ENCODE peak calls at places on chromosome 16, in ten cellular contexts. W, M, N, D, P, Y, E, T, C and B are unnamed samples.

GRCh38 chr16:56625140-56625942 is at the start of gene MT1E:
- DNase-seq in W (no peak), M (peak; percentile 93), N (peak; percentile 71), D (peak; percentile 76), P (peak; percentile 84), Y (peak; percentile 86), E (peak; percentile 86), T (peak; percentile 76), C (peak; percentile 76), B (peak; percentile 84)

GRCh38 chr16:69408451-69408850 is 16.0 kb upstream of the CYB5B start:
- DNase-seq in W (no peak), M (peak; percentile 61), N (no peak), D (no peak), P (no peak), Y (peak; percentile 72), E (no peak), T (peak; percentile 86), C (no peak), B (peak; percentile 86)

GRCh38 chr16:51151435-51151950 is 423 bp upstream of the SALL1 start:
- DNase-seq in W (no peak), M (peak; percentile 39), N (peak; percentile 97), D (peak; percentile 81), P (peak; percentile 96), Y (no peak), E (peak; percentile 51), T (peak; percentile 31), C (peak; percentile 70), B (peak; percentile 31)

GRCh38 chr16:74942977-74943918 is 41.7 kb downstream of the WDR59 start:
- DNase-seq in W (no peak), M (no peak), N (no peak), D (no peak), P (no peak), Y (no peak), E (no peak), T (no peak), C (no peak), B (no peak)

GRCh38 chr16:50121721-50122445 is 31.2 kb upstream of the TENT4B start:
- DNase-seq in W (no peak), M (no peak), N (peak; percentile 26), D (no peak), P (no peak), Y (peak; percentile 15), E (no peak), T (no peak), C (no peak), B (no peak)

GRCh38 chr16:50457423-50457822 is 88.6 kb upstream of the BRD7 start:
- DNase-seq in W (no peak), M (no peak), N (no peak), D (no peak), P (no peak), Y (peak; percentile 10), E (no peak), T (no peak), C (no peak), B (no peak)

GRCh38 chr16:79006762-79007161 is 593.8 kb downstream of the MAF start:
- DNase-seq in W (no peak), M (no peak), N (no peak), D (no peak), P (no peak), Y (no peak), E (no peak), T (no peak), C (no peak), B (no peak)

GRCh38 chr16:46801428-46802049 is 29.4 kb downstream of the C16orf87 start:
- DNase-seq in W (no peak), M (no peak), N (peak; percentile 39), D (peak; percentile 44), P (peak; percentile 69), Y (no peak), E (no peak), T (no peak), C (peak; percentile 25), B (no peak)

GRCh38 chr16:69706975-69707340 is 19.4 kb downstream of the NQO1 start:
- DNase-seq in W (no peak), M (no peak), N (no peak), D (no peak), P (no peak), Y (no peak), E (no peak), T (no peak), C (no peak), B (no peak)

DNA sequence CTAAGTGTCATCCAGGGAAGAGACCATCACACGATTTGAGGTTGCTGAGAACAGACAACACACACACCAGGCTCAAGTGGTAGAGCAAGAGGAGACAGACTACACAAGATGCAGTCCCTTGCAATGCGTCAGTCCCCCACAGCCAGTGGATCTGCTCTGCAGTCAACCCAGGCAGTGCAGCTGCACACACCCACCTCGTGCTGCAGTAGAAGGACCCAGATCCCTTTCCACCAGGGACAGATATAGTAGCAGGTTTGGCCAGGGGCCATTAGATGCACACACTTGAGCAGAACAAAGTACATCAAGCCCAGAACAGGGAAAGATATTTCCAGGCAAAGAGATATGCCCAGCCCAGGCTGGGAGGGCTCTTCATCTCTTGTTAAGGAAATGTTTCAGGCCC is 112.9 kb downstream of the GRIN2A start:
- DNase-seq in W (no peak), M (no peak), N (no peak), D (no peak), P (peak; percentile 37), Y (no peak), E (no peak), T (no peak), C (no peak), B (no peak)
- H3K4me3 ChIP-seq in W (no peak overlapping the region), M (no peak overlapping the region), N (no peak overlapping the region), D (no peak overlapping the region), P (no peak overlapping the region), Y (no peak overlapping the region), E (no peak overlapping the region), T (no peak overlapping the region), C (no peak overlapping the region), B (no peak overlapping the region)

GRCh38 chr16:1165511-1165910 is 12.6 kb downstream of the CACNA1H start:
- DNase-seq in W (no peak), M (no peak), N (no peak), D (no peak), P (no peak), Y (no peak), E (no peak), T (no peak), C (no peak), B (no peak)
- H3K4me1 ChIP-seq in W (no peaks in the 10 kb centered on the region), M (peaks cover 35% of the 10 kb centered on the region), N (peaks cover 21% of the 10 kb centered on the region), D (no peaks in the 10 kb centered on the region), P (peaks cover 8% of the 10 kb centered on the region), Y (no peaks in the 10 kb centered on the region), E (peaks cover 36% of the 10 kb centered on the region), T (no peaks in the 10 kb centered on the region), C (peaks cover 14% of the 10 kb centered on the region), B (no peaks in the 10 kb centered on the region)

DNA sequence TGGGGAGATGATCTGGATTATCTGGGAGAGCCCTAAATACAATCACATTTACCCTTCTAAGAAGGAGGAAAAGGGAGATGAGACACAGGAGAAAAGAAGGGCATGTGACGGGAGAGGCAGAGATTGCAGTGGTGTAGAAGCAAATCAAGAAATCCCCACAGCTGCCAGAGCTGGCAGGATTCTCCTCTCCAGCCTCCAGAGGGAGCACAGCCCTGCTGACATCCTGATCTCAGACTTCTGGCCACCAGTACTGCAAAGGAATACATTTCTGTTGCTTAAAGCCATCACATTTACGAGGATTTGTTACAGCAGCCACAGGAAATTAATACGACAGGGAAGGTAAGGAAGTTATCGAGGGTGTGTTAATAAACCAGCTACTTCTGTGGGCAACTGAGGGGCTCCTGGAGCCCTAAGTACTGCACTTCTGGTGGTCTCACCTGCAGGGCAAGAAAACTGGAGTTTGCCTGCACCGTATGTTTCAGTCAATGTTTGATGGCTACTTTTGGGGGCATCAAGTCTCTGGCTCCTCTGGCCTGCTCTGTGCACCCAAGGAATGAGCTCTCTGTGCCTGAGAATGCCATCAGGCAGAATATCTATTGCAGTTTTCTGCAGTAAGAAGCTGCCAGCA is 22.9 kb upstream of the CDH13 start:
- DNase-seq in W (peak; percentile 5), M (peak; percentile 35), N (peak; percentile 72), D (no peak), P (peak; percentile 63), Y (no peak), E (peak; percentile 14), T (peak; percentile 29), C (peak; percentile 73), B (no peak)
- TF ChIP-seq CTCF in W (peak; percentile 47), M (peak; percentile 52), N (peak; percentile 60), D (peak; percentile 73), P (peak; percentile 85), Y (no peak), E (peak; percentile 15), T (peak; percentile 54), C (peak; percentile 81), B (peak; percentile 32)

DNA sequence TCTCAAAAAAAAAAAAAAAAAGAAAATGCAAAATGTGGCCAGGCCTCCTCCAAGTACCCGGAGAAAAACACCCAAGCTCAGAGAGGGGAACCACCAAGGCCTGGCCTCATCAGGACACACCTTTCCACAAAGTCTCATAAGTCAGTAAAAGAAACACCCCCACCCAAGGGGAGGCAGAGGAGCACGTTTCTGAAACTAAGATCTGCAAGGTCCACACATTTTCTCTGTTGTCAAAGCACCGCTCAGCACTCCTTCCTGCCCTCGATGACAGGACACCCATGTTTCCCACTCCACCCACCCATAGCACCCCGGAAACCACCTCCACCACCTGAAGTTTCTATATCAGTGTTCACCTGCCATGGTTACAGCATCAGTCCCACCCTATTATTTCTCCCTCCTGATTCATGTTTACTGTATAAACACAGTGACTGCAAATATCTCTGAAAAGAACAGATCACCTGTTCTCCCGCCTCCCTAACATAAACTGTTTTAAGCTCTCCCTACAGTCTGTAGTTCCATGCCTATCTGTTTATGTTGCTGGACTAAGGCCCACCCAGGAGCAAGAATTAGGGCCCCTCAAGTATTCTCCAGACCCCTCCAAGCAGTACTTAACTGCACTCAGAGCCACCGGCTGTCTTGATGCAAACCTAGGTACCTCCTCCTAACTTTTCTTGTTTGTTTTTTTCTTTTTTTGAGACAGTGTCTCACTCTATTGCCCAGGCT is 2.0 kb downstream of the CORO7 start:
- DNase-seq in W (peak; percentile 59), M (peak; percentile 48), N (no peak), D (no peak), P (no peak), Y (no peak), E (no peak), T (no peak), C (no peak), B (no peak)
- H3K4me3 ChIP-seq in W (peak overlapping the region; percentile 98), M (peak overlapping the region; percentile 91), N (no peak overlapping the region), D (no peak overlapping the region), P (no peak overlapping the region), Y (no peak overlapping the region), E (no peak overlapping the region), T (no peak overlapping the region), C (no peak overlapping the region), B (no peak overlapping the region)